ENCODE peak calls at places on chromosome 10, in eight cellular contexts. One of them, this sample, is unnamed.

GRCh38 chr10:69757553-69758309 is 44.0 kb upstream of the COL13A1 start:
- DNase-seq in type B pancreatic cell: no peak
- DNase-seq in transverse colon: no peak
- DNase-seq in Peyer's patch: no peak
- DNase-seq in AG04449: no peak
- DNase-seq in epithelial cell of esophagus: peak
- DNase-seq in HFF-Myc: peak
- DNase-seq in dorsolateral prefrontal cortex: no peak
- DNase-seq in this sample: no peak

GRCh38 chr10:119111968-119112515 is 8.1 kb downstream of the DENND10 start:
- DNase-seq in transverse colon: no peak
- DNase-seq in type B pancreatic cell: no peak
- DNase-seq in AG04449: peak
- DNase-seq in HFF-Myc: no peak
- DNase-seq in epithelial cell of esophagus: no peak
- DNase-seq in dorsolateral prefrontal cortex: no peak
- DNase-seq in Peyer's patch: no peak
- DNase-seq in this sample: no peak

GRCh38 chr10:122044045-122044661 is 55.2 kb downstream of the TACC2 start:
- DNase-seq in HFF-Myc: no peak
- DNase-seq in AG04449: no peak
- DNase-seq in epithelial cell of esophagus: no peak
- DNase-seq in transverse colon: peak
- DNase-seq in Peyer's patch: peak
- DNase-seq in dorsolateral prefrontal cortex: no peak
- DNase-seq in type B pancreatic cell: no peak
- DNase-seq in this sample: no peak

GRCh38 chr10:17923728-17924127 is 28.0 kb upstream of the SLC39A12 start:
- DNase-seq in dorsolateral prefrontal cortex: no peak
- DNase-seq in HFF-Myc: peak
- DNase-seq in Peyer's patch: no peak
- DNase-seq in transverse colon: peak
- DNase-seq in type B pancreatic cell: no peak
- DNase-seq in AG04449: peak
- DNase-seq in epithelial cell of esophagus: peak
- DNase-seq in this sample: peak

GRCh38 chr10:30455816-30456215 is 21.8 kb downstream of the MAP3K8 start:
- DNase-seq in AG04449: no peak
- DNase-seq in transverse colon: peak
- DNase-seq in HFF-Myc: no peak
- DNase-seq in Peyer's patch: peak
- DNase-seq in type B pancreatic cell: no peak
- DNase-seq in epithelial cell of esophagus: no peak
- DNase-seq in dorsolateral prefrontal cortex: no peak
- DNase-seq in this sample: no peak

GRCh38 chr10:33277135-33277536 is 57.3 kb downstream of the NRP1 start:
- DNase-seq in type B pancreatic cell: no peak
- DNase-seq in dorsolateral prefrontal cortex: no peak
- DNase-seq in epithelial cell of esophagus: peak
- DNase-seq in transverse colon: no peak
- DNase-seq in Peyer's patch: peak
- DNase-seq in AG04449: no peak
- DNase-seq in HFF-Myc: no peak
- DNase-seq in this sample: no peak

GRCh38 chr10:3226960-3227724 is 54.6 kb upstream of the PITRM1 start:
- DNase-seq in epithelial cell of esophagus: peak
- DNase-seq in dorsolateral prefrontal cortex: no peak
- DNase-seq in type B pancreatic cell: no peak
- DNase-seq in transverse colon: no peak
- DNase-seq in AG04449: peak
- DNase-seq in Peyer's patch: no peak
- DNase-seq in HFF-Myc: peak
- DNase-seq in this sample: no peak

GRCh38 chr10:58512470-58513188 is at the start of gene BICC1:
- DNase-seq in Peyer's patch: peak
- DNase-seq in transverse colon: peak
- DNase-seq in type B pancreatic cell: peak
- DNase-seq in HFF-Myc: no peak
- DNase-seq in epithelial cell of esophagus: peak
- DNase-seq in dorsolateral prefrontal cortex: peak
- DNase-seq in AG04449: no peak
- DNase-seq in this sample: no peak

GRCh38 chr10:36547965-36548364 is 577.4 kb upstream of the ANKRD30A start:
- DNase-seq in dorsolateral prefrontal cortex: no peak
- DNase-seq in type B pancreatic cell: no peak
- DNase-seq in HFF-Myc: no peak
- DNase-seq in transverse colon: no peak
- DNase-seq in Peyer's patch: no peak
- DNase-seq in AG04449: no peak
- DNase-seq in epithelial cell of esophagus: no peak
- DNase-seq in this sample: no peak

GRCh38 chr10:14153570-14154055 is 177.1 kb downstream of the FRMD4A start:
- DNase-seq in AG04449: no peak
- DNase-seq in Peyer's patch: no peak
- DNase-seq in HFF-Myc: no peak
- DNase-seq in dorsolateral prefrontal cortex: no peak
- DNase-seq in type B pancreatic cell: no peak
- DNase-seq in transverse colon: no peak
- DNase-seq in epithelial cell of esophagus: no peak
- DNase-seq in this sample: no peak

GRCh38 chr10:73995035-73995358 is 2.9 kb upstream of the VCL start:
- DNase-seq in epithelial cell of esophagus: no peak
- DNase-seq in transverse colon: no peak
- DNase-seq in Peyer's patch: no peak
- DNase-seq in type B pancreatic cell: no peak
- DNase-seq in HFF-Myc: no peak
- DNase-seq in AG04449: no peak
- DNase-seq in dorsolateral prefrontal cortex: no peak
- DNase-seq in this sample: no peak

GRCh38 chr10:97498076-97498840 is at the start of gene MMS19:
- DNase-seq in epithelial cell of esophagus: peak
- DNase-seq in HFF-Myc: peak
- DNase-seq in type B pancreatic cell: peak
- DNase-seq in AG04449: peak
- DNase-seq in dorsolateral prefrontal cortex: peak
- DNase-seq in Peyer's patch: peak
- DNase-seq in transverse colon: peak
- DNase-seq in this sample: peak
- TF ChIP-seq CTCF in epithelial cell of esophagus: no peak
- TF ChIP-seq CTCF in HFF-Myc: no peak
- TF ChIP-seq CTCF in type B pancreatic cell: peak
- TF ChIP-seq CTCF in AG04449: no peak
- TF ChIP-seq CTCF in dorsolateral prefrontal cortex: peak
- TF ChIP-seq CTCF in Peyer's patch: no peak
- TF ChIP-seq CTCF in transverse colon: peak
- TF ChIP-seq CTCF in this sample: no peak

GRCh38 chr10:21733710-21734109 is 199.7 kb downstream of the MLLT10 start:
- DNase-seq in transverse colon: no peak
- DNase-seq in epithelial cell of esophagus: no peak
- DNase-seq in Peyer's patch: no peak
- DNase-seq in HFF-Myc: no peak
- DNase-seq in dorsolateral prefrontal cortex: no peak
- DNase-seq in AG04449: no peak
- DNase-seq in type B pancreatic cell: no peak
- DNase-seq in this sample: no peak
- TF ChIP-seq CTCF in transverse colon: no peak
- TF ChIP-seq CTCF in epithelial cell of esophagus: no peak
- TF ChIP-seq CTCF in Peyer's patch: no peak
- TF ChIP-seq CTCF in HFF-Myc: no peak
- TF ChIP-seq CTCF in dorsolateral prefrontal cortex: no peak
- TF ChIP-seq CTCF in AG04449: no peak
- TF ChIP-seq CTCF in type B pancreatic cell: no peak
- TF ChIP-seq CTCF in this sample: no peak

GRCh38 chr10:86759073-86759672 is 2.8 kb downstream of the BMPR1A start:
- DNase-seq in dorsolateral prefrontal cortex: no peak
- DNase-seq in Peyer's patch: no peak
- DNase-seq in type B pancreatic cell: no peak
- DNase-seq in transverse colon: no peak
- DNase-seq in epithelial cell of esophagus: no peak
- DNase-seq in HFF-Myc: no peak
- DNase-seq in AG04449: no peak
- DNase-seq in this sample: no peak

GRCh38 chr10:86756511-86757109 is at the start of gene BMPR1A:
- DNase-seq in HFF-Myc: no peak
- DNase-seq in Peyer's patch: no peak
- DNase-seq in epithelial cell of esophagus: peak
- DNase-seq in dorsolateral prefrontal cortex: no peak
- DNase-seq in AG04449: no peak
- DNase-seq in type B pancreatic cell: peak
- DNase-seq in transverse colon: no peak
- DNase-seq in this sample: no peak

GRCh38 chr10:86757110-86757790 is 831 bp downstream of the BMPR1A start:
- DNase-seq in transverse colon: peak
- DNase-seq in Peyer's patch: peak
- DNase-seq in type B pancreatic cell: peak
- DNase-seq in HFF-Myc: peak
- DNase-seq in dorsolateral prefrontal cortex: no peak
- DNase-seq in AG04449: no peak
- DNase-seq in epithelial cell of esophagus: peak
- DNase-seq in this sample: no peak

GRCh38 chr10:86755740-86756510 is 494 bp upstream of the BMPR1A start:
- DNase-seq in epithelial cell of esophagus: peak
- DNase-seq in type B pancreatic cell: peak
- DNase-seq in AG04449: no peak
- DNase-seq in dorsolateral prefrontal cortex: peak
- DNase-seq in HFF-Myc: peak
- DNase-seq in transverse colon: peak
- DNase-seq in Peyer's patch: peak
- DNase-seq in this sample: peak

DNA sequence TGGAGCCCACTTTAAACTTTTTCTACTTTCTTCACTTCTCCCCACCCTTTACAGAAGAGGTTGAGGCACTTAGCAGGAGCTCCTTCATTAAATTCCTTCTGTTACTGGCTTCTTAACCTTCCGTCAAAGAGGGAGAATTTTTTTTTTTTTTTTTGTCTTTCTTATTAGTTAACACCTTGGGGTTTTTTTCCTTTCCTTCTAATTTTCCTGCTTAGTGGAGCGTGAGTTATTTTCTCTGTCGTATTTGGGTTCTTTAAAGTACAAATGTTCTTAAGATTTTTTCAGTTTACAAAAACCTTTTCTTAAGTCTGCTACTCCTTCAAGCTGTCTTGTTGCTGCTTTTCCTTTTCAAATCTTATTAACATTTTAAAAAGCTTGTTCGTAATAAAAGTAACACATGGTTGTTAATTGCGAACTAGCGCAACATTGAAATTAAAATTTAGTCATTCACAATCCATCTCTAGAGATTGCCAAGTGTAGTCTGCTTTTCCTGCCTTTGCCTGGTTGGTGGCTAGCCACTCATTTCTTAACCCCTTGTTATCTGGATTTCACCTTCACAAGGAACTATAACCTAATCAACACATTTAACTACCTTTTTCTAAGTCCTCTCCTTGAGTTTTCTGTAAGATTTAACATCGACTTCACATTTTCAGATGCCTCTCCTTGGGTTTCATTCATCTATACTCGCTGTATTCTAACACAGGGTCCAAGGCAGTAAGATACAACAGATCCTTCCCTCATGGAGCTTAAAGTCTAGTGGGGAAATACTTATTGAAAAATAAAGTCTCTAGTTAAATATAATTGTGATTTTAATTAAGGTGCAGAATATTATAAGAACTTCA is 2.0 kb downstream of the BMPR1A start:
- DNase-seq in type B pancreatic cell: no peak
- DNase-seq in transverse colon: no peak
- DNase-seq in dorsolateral prefrontal cortex: no peak
- DNase-seq in HFF-Myc: no peak
- DNase-seq in epithelial cell of esophagus: peak
- DNase-seq in AG04449: no peak
- DNase-seq in Peyer's patch: no peak
- DNase-seq in this sample: no peak
- TF ChIP-seq CTCF in type B pancreatic cell: no peak
- TF ChIP-seq CTCF in transverse colon: no peak
- TF ChIP-seq CTCF in dorsolateral prefrontal cortex: no peak
- TF ChIP-seq CTCF in HFF-Myc: no peak
- TF ChIP-seq CTCF in epithelial cell of esophagus: no peak
- TF ChIP-seq CTCF in AG04449: no peak
- TF ChIP-seq CTCF in Peyer's patch: no peak
- TF ChIP-seq CTCF in this sample: no peak

GRCh38 chr10:62761115-62761514 is 43.4 kb upstream of the ADO start:
- DNase-seq in dorsolateral prefrontal cortex: no peak
- DNase-seq in Peyer's patch: no peak
- DNase-seq in epithelial cell of esophagus: no peak
- DNase-seq in AG04449: no peak
- DNase-seq in transverse colon: no peak
- DNase-seq in HFF-Myc: no peak
- DNase-seq in type B pancreatic cell: no peak
- DNase-seq in this sample: no peak

GRCh38 chr10:62754963-62755362 is 49.6 kb upstream of the ADO start:
- DNase-seq in epithelial cell of esophagus: no peak
- DNase-seq in type B pancreatic cell: no peak
- DNase-seq in dorsolateral prefrontal cortex: no peak
- DNase-seq in Peyer's patch: no peak
- DNase-seq in AG04449: no peak
- DNase-seq in HFF-Myc: no peak
- DNase-seq in transverse colon: no peak
- DNase-seq in this sample: no peak

GRCh38 chr10:62760401-62760800 is 44.1 kb upstream of the ADO start:
- DNase-seq in HFF-Myc: no peak
- DNase-seq in transverse colon: no peak
- DNase-seq in dorsolateral prefrontal cortex: no peak
- DNase-seq in type B pancreatic cell: no peak
- DNase-seq in Peyer's patch: no peak
- DNase-seq in AG04449: no peak
- DNase-seq in epithelial cell of esophagus: no peak
- DNase-seq in this sample: no peak

GRCh38 chr10:62759599-62760175 is 44.8 kb upstream of the ADO start:
- DNase-seq in Peyer's patch: no peak
- DNase-seq in HFF-Myc: no peak
- DNase-seq in epithelial cell of esophagus: no peak
- DNase-seq in type B pancreatic cell: no peak
- DNase-seq in transverse colon: no peak
- DNase-seq in AG04449: no peak
- DNase-seq in dorsolateral prefrontal cortex: no peak
- DNase-seq in this sample: no peak

DNA sequence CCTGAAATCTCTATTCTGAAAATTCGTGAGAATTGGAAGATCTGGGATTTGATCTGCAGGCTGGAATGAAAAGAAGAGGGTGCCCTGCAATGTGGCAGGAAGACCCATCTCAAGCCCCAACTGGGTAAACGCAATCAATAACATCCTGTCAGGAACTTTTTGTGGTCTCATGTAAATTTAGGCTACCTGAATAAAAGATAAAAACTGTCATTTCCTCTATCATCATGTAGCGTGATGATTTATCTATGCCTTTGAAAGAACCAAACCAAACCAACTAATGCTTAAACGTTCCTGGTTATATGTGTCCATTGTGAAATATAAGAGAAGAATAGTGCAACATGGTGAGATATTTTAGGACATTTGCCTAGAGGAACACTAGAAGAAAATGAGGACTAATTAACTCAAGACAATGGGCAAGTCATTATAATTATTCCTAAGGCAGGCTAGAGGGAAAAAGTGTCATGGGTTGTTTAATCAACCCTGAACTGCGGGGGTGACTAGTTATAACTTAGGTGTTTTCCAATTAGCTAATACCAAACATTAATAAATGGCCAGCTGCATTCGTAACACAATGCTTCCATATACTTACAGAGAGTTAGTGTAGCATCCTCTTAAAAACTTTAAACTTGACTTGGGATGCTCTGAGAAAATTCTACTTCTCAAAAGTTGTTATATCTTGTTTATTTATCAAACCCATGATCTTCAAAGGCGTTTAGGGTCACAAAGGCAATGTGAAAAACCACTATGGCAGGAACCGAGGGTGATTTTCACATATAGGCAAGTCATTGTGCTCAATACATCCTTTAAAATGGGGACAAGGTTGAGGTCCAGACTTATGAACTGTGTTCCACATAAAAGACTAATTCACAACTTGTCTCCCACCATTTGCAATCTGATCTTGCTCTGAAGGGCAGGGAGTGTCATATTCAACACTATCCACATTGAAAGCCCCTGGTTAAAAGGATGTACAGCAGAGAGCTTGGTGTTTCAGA is 48.6 kb upstream of the ADO start:
- DNase-seq in dorsolateral prefrontal cortex: no peak
- DNase-seq in AG04449: no peak
- DNase-seq in epithelial cell of esophagus: no peak
- DNase-seq in HFF-Myc: no peak
- DNase-seq in type B pancreatic cell: no peak
- DNase-seq in Peyer's patch: no peak
- DNase-seq in transverse colon: no peak
- DNase-seq in this sample: no peak
- TF ChIP-seq CTCF in dorsolateral prefrontal cortex: no peak
- TF ChIP-seq CTCF in AG04449: no peak
- TF ChIP-seq CTCF in epithelial cell of esophagus: no peak
- TF ChIP-seq CTCF in HFF-Myc: no peak
- TF ChIP-seq CTCF in type B pancreatic cell: no peak
- TF ChIP-seq CTCF in Peyer's patch: no peak
- TF ChIP-seq CTCF in transverse colon: no peak
- TF ChIP-seq CTCF in this sample: no peak